ENCODE peak calls at places on chromosomes 16 and 17, in ten cellular contexts. U is ELR; S is body of pancreas; Z is T follicular helper cell; L is HTR-8/SVneo; G is SJSA1; W is lower leg skin; O is activated CD8-positive, alpha-beta memory T cell treated with anti-CD3 and anti-CD28 coated beads for 1 hour; I is Kasumi-1; Y is SW480. E is an unnamed sample.

GRCh38 chr17:37527249-37527851 is 37.7 kb downstream of the DUSP14 start:
- DNase-seq in U (peak; percentile 76), S (peak; percentile 41), Z (no peak), L (peak; percentile 63), G (peak; percentile 31), W (no peak), O (no peak), I (peak; percentile 82), Y (peak; percentile 70), E (peak; percentile 80)

GRCh38 chr17:17840751-17841591 is 4.2 kb upstream of the SREBF1 start:
- DNase-seq in U (peak; percentile 46), S (no peak), Z (no peak), L (no peak), G (no peak), W (no peak), O (no peak), I (no peak), Y (peak; percentile 43), E (peak; percentile 53)

GRCh38 chr16:47492428-47493357 is 31.6 kb downstream of the PHKB start:
- DNase-seq in U (no peak), S (peak; percentile 76), Z (no peak), L (no peak), G (no peak), W (peak; percentile 75), O (no peak), I (peak; percentile 87), Y (no peak), E (peak; percentile 62)

GRCh38 chr17:50206604-50207293 is 5.3 kb upstream of the COL1A1 start:
- DNase-seq in U (peak; percentile 70), S (no peak), Z (no peak), L (no peak), G (peak; percentile 55), W (no peak), O (no peak), I (no peak), Y (no peak), E (peak; percentile 85)

GRCh38 chr17:56317351-56318208 is 164.3 kb downstream of the ANKFN1 start:
- DNase-seq in U (no peak), S (no peak), Z (no peak), L (no peak), G (peak; percentile 94), W (no peak), O (no peak), I (peak; percentile 41), Y (no peak), E (no peak)

GRCh38 chr17:28460901-28461300 is 12.5 kb upstream of the SLC13A2 start:
- DNase-seq in U (no peak), S (no peak), Z (no peak), L (no peak), G (no peak), W (no peak), O (no peak), I (no peak), Y (no peak), E (no peak)

GRCh38 chr16:17367932-17368331 is 102.8 kb downstream of the XYLT1 start:
- DNase-seq in U (peak; percentile 69), S (peak; percentile 57), Z (no peak), L (no peak), G (peak; percentile 97), W (no peak), O (no peak), I (no peak), Y (no peak), E (peak; percentile 85)

GRCh38 chr17:17206913-17207368 is 808 bp upstream of the PLD6 start:
- DNase-seq in U (peak; percentile 16), S (no peak), Z (no peak), L (no peak), G (no peak), W (peak; percentile 39), O (no peak), I (no peak), Y (no peak), E (peak; percentile 52)

GRCh38 chr17:31413871-31414589 is 22.6 kb downstream of the RAB11FIP4 start:
- DNase-seq in U (peak; percentile 81), S (no peak), Z (no peak), L (no peak), G (peak; percentile 95), W (no peak), O (no peak), I (no peak), Y (no peak), E (peak; percentile 89)

GRCh38 chr17:4631836-4632582 is 9.5 kb downstream of the ALOX15 start:
- DNase-seq in U (peak; percentile 40), S (no peak), Z (no peak), L (no peak), G (no peak), W (no peak), O (no peak), I (no peak), Y (no peak), E (peak; percentile 55)

GRCh38 chr16:73172621-73173312 is 124.8 kb upstream of the ZFHX3 start:
- DNase-seq in U (peak; percentile 58), S (peak; percentile 87), Z (no peak), L (peak; percentile 56), G (peak; percentile 75), W (peak; percentile 62), O (no peak), I (no peak), Y (no peak), E (peak; percentile 83)

GRCh38 chr17:76678330-76678729 is 32.4 kb downstream of the MXRA7 start:
- DNase-seq in U (no peak), S (no peak), Z (no peak), L (no peak), G (no peak), W (no peak), O (no peak), I (no peak), Y (peak; percentile 43), E (no peak)

GRCh38 chr17:81097943-81098308 is 63.0 kb downstream of the BAIAP2 start:
- DNase-seq in U (peak; percentile 84), S (peak; percentile 33), Z (no peak), L (no peak), G (peak; percentile 62), W (no peak), O (no peak), I (no peak), Y (peak; percentile 88), E (peak; percentile 76)

GRCh38 chr16:66205287-66206167 is 161.0 kb upstream of the CDH5 start:
- DNase-seq in U (peak; percentile 2), S (peak; percentile 13), Z (no peak), L (no peak), G (peak; percentile 18), W (no peak), O (no peak), I (peak; percentile 81), Y (peak; percentile 42), E (peak; percentile 70)

GRCh38 chr16:3179651-3180050 is 8.4 kb upstream of the OR1F1 start:
- DNase-seq in U (no peak), S (no peak), Z (no peak), L (no peak), G (no peak), W (no peak), O (no peak), I (no peak), Y (no peak), E (no peak)

GRCh38 chr17:69525920-69526841 is 111.7 kb downstream of the MAP2K6 start:
- DNase-seq in U (peak; percentile 78), S (peak; percentile 60), Z (no peak), L (peak; percentile 63), G (peak; percentile 55), W (peak; percentile 38), O (no peak), I (peak; percentile 81), Y (peak; percentile 58), E (peak; percentile 71)

GRCh38 chr17:56678249-56679144 is 85.0 kb downstream of the NOG start:
- DNase-seq in U (no peak), S (no peak), Z (no peak), L (no peak), G (no peak), W (no peak), O (no peak), I (no peak), Y (no peak), E (peak; percentile 47)

GRCh38 chr17:47200325-47200663 is 8.9 kb upstream of the MYL4 start:
- DNase-seq in U (no peak), S (no peak), Z (no peak), L (no peak), G (no peak), W (no peak), O (no peak), I (no peak), Y (no peak), E (no peak)

GRCh38 chr17:67322039-67322787 is 44.2 kb downstream of the PSMD12 start:
- DNase-seq in U (no peak), S (no peak), Z (no peak), L (no peak), G (no peak), W (no peak), O (no peak), I (no peak), Y (peak; percentile 54), E (no peak)

GRCh38 chr17:7929158-7930029 is at the start of gene KCNAB3:
- DNase-seq in U (peak; percentile 79), S (peak; percentile 26), Z (peak; percentile 61), L (peak; percentile 73), G (no peak), W (no peak), O (no peak), I (no peak), Y (no peak), E (peak; percentile 78)

GRCh38 chr17:48944519-48945260 is at the start of gene SNF8:
- DNase-seq in U (peak; percentile 95), S (peak; percentile 90), Z (peak; percentile 89), L (peak; percentile 99), G (peak; percentile 95), W (peak; percentile 88), O (peak; percentile 66), I (peak; percentile 94), Y (peak; percentile 89), E (peak; percentile 96)

GRCh38 chr17:1108560-1108809 is 71.3 kb downstream of the ABR start:
- DNase-seq in U (peak; percentile 33), S (no peak), Z (no peak), L (peak; percentile 25), G (no peak), W (no peak), O (no peak), I (no peak), Y (no peak), E (no peak)

GRCh38 chr17:63191610-63192009 is 225.6 kb downstream of the TANC2 start:
- DNase-seq in U (no peak), S (peak; percentile 12), Z (no peak), L (no peak), G (no peak), W (peak; percentile 15), O (no peak), I (no peak), Y (no peak), E (no peak)

GRCh38 chr16:66254106-66254505 is 112.4 kb upstream of the CDH5 start:
- DNase-seq in U (no peak), S (no peak), Z (no peak), L (no peak), G (no peak), W (no peak), O (no peak), I (no peak), Y (no peak), E (no peak)

GRCh38 chr17:35051183-35051578 is 12.3 kb downstream of the RFFL start:
- DNase-seq in U (no peak), S (peak; percentile 52), Z (peak; percentile 30), L (no peak), G (no peak), W (no peak), O (no peak), I (peak; percentile 88), Y (no peak), E (no peak)

GRCh38 chr17:8803531-8804416 is 4.6 kb upstream of the MFSD6L start:
- DNase-seq in U (no peak), S (no peak), Z (no peak), L (peak; percentile 36), G (no peak), W (no peak), O (no peak), I (no peak), Y (no peak), E (no peak)

GRCh38 chr17:39231587-39232551 is 6.1 kb upstream of the STAC2 start:
- DNase-seq in U (peak; percentile 50), S (peak; percentile 40), Z (peak; percentile 46), L (peak; percentile 65), G (no peak), W (no peak), O (peak; percentile 34), I (peak; percentile 47), Y (no peak), E (peak; percentile 77)

GRCh38 chr17:4747847-4748246 is 8.1 kb upstream of the CXCL16 start:
- DNase-seq in U (no peak), S (peak; percentile 57), Z (no peak), L (no peak), G (no peak), W (no peak), O (no peak), I (peak; percentile 34), Y (no peak), E (no peak)